ENCODE peak calls at places on chromosomes 12 and 14, in four cellular contexts. P is HFF-Myc, Y is NB4, M is psoas muscle. V is an unnamed sample.

GRCh38 chr14:61753631-61754030 is 8.6 kb upstream of the SNAPC1 start:
- DNase-seq in P (no peak), Y (peak; percentile 19), M (no peak), V (no peak)

GRCh38 chr14:104171029-104171697 is 32.8 kb downstream of the KIF26A start:
- DNase-seq in P (no peak), Y (no peak), M (no peak), V (no peak)

GRCh38 chr12:10392394-10392930 is 2.6 kb upstream of the KLRK1 start:
- DNase-seq in P (peak; percentile 54), Y (peak; percentile 95), M (peak; percentile 59), V (no peak)

GRCh38 chr14:94839346-94839745 is 69.4 kb upstream of the GSC start:
- DNase-seq in P (no peak), Y (no peak), M (no peak), V (no peak)

GRCh38 chr14:69316449-69317391 is 56.8 kb downstream of the GALNT16 start:
- DNase-seq in P (peak; percentile 96), Y (no peak), M (peak; percentile 60), V (peak; percentile 47)

GRCh38 chr12:125395583-125396215 is 330.5 kb downstream of the AACS start:
- DNase-seq in P (no peak), Y (no peak), M (no peak), V (no peak)

GRCh38 chr12:109813810-109814416 is 19.3 kb downstream of the TRPV4 start:
- DNase-seq in P (no peak), Y (no peak), M (no peak), V (no peak)

GRCh38 chr14:38786921-38787320 is 316.1 kb downstream of the SEC23A start:
- DNase-seq in P (no peak), Y (no peak), M (no peak), V (no peak)

GRCh38 chr14:34020014-34020413 is 69.1 kb upstream of the EGLN3 start:
- DNase-seq in P (no peak), Y (no peak), M (no peak), V (no peak)

GRCh38 chr12:30980886-30981662 is 54.5 kb downstream of the TSPAN11 start:
- DNase-seq in P (no peak), Y (no peak), M (no peak), V (no peak)

GRCh38 chr14:101187017-101187815 is 283.7 kb upstream of the RTL1 start:
- DNase-seq in P (no peak), Y (no peak), M (no peak), V (no peak)

GRCh38 chr12:61993734-61994345 is 266.4 kb upstream of the USP15 start:
- DNase-seq in P (peak; percentile 0), Y (peak; percentile 60), M (no peak), V (no peak)

GRCh38 chr14:57391609-57392195 is 1.3 kb downstream of the NAA30 start:
- DNase-seq in P (no peak), Y (peak; percentile 1), M (no peak), V (no peak)

GRCh38 chr12:12926571-12927071 is 25.3 kb downstream of the GPRC5D start:
- DNase-seq in P (no peak), Y (no peak), M (no peak), V (no peak)

GRCh38 chr14:63896278-63896720 is 43.5 kb downstream of the SYNE2 start:
- DNase-seq in P (no peak), Y (no peak), M (peak; percentile 37), V (peak; percentile 97)

GRCh38 chr12:10220398-10221077 is 7.9 kb downstream of the GABARAPL1 start:
- DNase-seq in P (no peak), Y (no peak), M (peak; percentile 82), V (no peak)

GRCh38 chr14:86782092-86782580 is 1210.8 kb downstream of the GALC start:
- DNase-seq in P (no peak), Y (no peak), M (no peak), V (no peak)

GRCh38 chr12:117587646-117588287 is 226.3 kb upstream of the NOS1 start:
- DNase-seq in P (no peak), Y (peak; percentile 61), M (peak; percentile 45), V (no peak)

GRCh38 chr12:168763-169525 is 45.0 kb downstream of the SLC6A12 start:
- DNase-seq in P (no peak), Y (peak; percentile 90), M (no peak), V (no peak)

GRCh38 chr12:168201-168600 is 45.8 kb downstream of the SLC6A12 start:
- DNase-seq in P (no peak), Y (no peak), M (no peak), V (no peak)

GRCh38 chr12:170361-171225 is 43.4 kb downstream of the SLC6A12 start:
- DNase-seq in P (no peak), Y (no peak), M (no peak), V (no peak)

GRCh38 chr12:171276-171675 is 42.7 kb downstream of the SLC6A12 start:
- DNase-seq in P (no peak), Y (no peak), M (no peak), V (no peak)

DNA sequence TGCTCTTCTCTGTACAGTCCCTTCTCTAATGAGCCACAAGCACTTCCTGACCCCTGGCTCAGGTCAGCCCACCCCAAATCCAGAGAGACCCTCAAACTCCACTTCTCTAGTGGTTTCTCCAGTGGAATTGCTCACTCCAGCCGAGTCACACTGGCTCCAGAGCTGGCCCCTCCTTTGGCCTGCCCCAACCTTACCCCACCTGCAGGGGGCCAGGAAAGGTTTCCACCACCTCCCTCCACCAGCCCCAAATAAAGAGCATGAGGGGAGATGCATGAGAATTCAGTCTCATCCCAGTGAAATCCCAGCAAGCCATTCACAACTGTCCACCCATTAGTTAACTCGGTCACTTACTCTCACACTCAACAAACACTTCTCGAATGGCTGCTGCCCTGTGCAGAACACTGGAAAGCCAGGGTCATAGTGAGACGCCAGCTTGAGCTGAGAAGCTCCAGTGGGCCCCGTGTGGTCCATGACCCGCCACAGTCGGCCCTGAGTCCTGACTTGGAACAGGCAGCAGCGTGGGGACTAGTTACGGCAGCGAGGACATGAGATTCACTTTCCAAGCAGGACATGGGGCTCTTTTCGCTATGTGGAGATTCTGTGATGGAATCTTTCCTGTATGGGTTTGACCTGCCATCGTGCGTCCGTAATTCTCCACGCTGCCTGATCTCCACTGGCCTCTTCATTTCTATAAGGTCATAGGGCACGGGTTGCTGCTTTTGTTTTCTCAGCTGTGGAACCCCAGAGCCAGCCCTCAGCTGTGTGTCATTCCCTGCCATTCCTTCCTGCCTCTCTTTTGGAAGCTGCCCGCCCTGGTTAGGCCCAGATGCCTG is 44.2 kb downstream of the SLC6A12 start:
- DNase-seq in P (no peak), Y (no peak), M (no peak), V (no peak)
- TF ChIP-seq CTCF in P (no peak), Y (no peak), M (no peak), V (peak; percentile 41)

GRCh38 chr14:55019968-55020554 is 6.8 kb downstream of the WDHD1 start:
- DNase-seq in P (no peak), Y (no peak), M (no peak), V (no peak)

DNA sequence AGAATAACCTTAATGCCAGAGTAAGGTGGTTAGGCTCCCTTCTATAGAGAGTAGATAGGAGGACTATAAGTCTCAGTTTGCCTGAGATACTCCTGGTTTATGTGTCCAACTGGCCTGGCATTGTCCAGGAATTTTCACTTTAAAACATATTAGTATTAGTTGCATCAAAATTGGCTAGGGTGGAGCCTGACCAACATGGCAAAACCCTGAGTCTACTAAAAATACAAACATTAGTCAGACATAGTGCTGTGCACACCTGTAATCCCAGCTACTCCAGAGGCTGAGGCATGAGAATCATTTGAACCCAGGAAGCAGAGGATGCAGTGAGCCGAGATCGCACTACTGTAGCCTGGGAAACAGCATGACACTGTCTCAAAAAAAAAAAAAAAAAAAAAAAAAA is 11.9 kb downstream of the WDHD1 start:
- DNase-seq in P (no peak), Y (no peak), M (no peak), V (no peak)
- H3K4me3 ChIP-seq in P (no peak overlapping the region), Y (no peak overlapping the region), M (no peak overlapping the region), V (no peak overlapping the region)

GRCh38 chr14:96114002-96114401 is 74.8 kb downstream of the C14orf132 start:
- DNase-seq in P (no peak), Y (no peak), M (no peak), V (no peak)

GRCh38 chr14:96117997-96118790 is 79.0 kb downstream of the C14orf132 start:
- DNase-seq in P (no peak), Y (no peak), M (no peak), V (no peak)

GRCh38 chr14:96119947-96120346 is 80.8 kb downstream of the C14orf132 start:
- DNase-seq in P (no peak), Y (no peak), M (no peak), V (no peak)

GRCh38 chr14:96120392-96120791 is 81.2 kb downstream of the C14orf132 start:
- DNase-seq in P (no peak), Y (no peak), M (no peak), V (no peak)

DNA sequence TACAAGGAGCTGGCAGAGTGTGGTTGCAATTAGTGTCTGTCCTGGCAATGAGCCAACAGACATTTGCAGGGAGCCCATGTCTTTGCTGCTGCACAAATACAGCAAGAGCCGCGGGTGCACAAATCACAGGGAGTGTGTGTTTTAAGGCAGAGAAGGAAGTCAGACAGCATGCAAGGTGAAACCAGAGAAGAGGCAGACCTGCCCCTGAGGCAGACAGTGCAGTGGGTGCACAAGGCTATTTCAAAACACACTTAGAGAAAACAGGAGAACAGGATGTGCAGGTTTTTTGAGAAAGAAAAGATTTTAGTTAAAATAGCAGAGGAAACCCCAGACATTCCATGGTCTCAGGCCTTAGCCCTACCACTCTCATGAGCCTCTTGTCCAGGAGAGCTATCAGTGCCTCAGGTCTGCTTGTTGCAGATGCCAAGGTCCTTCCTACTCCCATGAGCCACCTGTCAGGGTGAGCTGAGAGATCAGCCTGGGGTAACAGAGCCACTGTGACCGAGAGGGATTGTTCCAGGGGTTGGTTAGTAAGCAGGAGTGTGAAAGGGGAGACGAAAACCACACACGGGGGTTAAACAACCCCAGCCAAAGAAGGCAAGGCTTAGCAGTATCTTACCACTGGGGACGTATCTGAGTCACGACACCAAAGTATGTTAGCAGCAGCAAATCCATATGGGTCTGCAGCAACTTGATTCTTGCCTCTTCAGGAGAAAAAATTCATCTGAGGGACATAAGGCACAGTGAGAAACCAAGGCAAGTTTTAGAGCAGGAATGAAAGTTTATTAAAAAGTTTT is 78.1 kb downstream of the C14orf132 start:
- DNase-seq in P (no peak), Y (no peak), M (no peak), V (no peak)
- TF ChIP-seq CTCF in P (no peak), Y (no peak), M (no peak), V (no peak)

GRCh38 chr12:122871851-122872785 is 23.8 kb downstream of the VPS37B start:
- DNase-seq in P (no peak), Y (peak; percentile 91), M (no peak), V (no peak)

GRCh38 chr12:122870867-122871664 is 24.9 kb downstream of the VPS37B start:
- DNase-seq in P (no peak), Y (peak; percentile 47), M (no peak), V (no peak)

GRCh38 chr12:122868471-122869177 is 27.3 kb downstream of the VPS37B start:
- DNase-seq in P (no peak), Y (no peak), M (no peak), V (no peak)

GRCh38 chr12:122869207-122869973 is 26.5 kb downstream of the VPS37B start:
- DNase-seq in P (no peak), Y (no peak), M (no peak), V (no peak)

DNA sequence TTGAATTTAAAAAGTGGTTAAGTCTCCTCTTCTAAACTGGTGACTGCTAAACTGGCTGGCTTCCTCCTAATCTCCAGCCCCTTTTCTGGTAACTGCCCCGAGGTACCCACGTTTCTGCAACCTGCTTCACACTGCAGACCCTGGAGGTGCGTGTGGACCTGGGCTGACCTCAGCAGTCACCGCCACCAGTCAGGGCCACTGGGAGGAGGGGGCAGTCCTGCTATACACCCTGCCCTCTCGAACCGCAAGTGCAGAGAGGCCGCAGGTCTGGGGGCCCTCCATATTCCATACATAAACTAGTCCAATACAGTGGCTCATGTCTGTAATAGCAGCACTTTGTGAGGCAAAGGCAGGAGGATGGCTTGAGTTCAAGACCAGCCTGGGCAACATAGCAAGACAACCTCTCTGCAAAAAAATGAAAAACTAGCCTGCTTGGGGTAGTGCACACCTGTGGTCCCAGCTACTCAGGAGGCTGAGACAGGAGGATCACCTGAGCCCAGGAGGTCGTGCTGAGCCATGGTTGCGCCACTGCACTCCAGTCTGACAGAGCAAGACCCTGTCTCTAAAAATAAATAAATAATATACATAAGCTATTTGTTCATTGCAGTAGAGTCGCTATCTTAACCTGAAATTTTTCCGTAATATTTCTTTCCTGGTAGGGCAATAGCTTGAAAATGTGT is 25.6 kb downstream of the VPS37B start:
- DNase-seq in P (no peak), Y (no peak), M (no peak), V (no peak)
- H3K4me3 ChIP-seq in P (no peak overlapping the region), Y (no peak overlapping the region), M (no peak overlapping the region), V (no peak overlapping the region)